ENCODE peak calls at places on chromosomes 13 and 19, in ten cellular contexts. N is spleen, Z is Peyer's patch, O is right lobe of liver, L is ovary, W is NB4, Q is HCT116, D is IMR-90, M is body of pancreas, R is adrenal gland. J is an unnamed sample.
A peak's percentile ranks its signal among the peaks of the same experiment; 100 is the strongest.

GRCh38 chr13:113967206-113967720 is 6.6 kb downstream of the C13orf46 start:
- DNase-seq in W (no peak), L (no peak), Z (no peak), O (peak; percentile 28), M (peak; percentile 14), D (no peak), Q (no peak), N (no peak), R (no peak), J (no peak)

GRCh38 chr13:79385694-79386093 is 20.4 kb downstream of the RBM26 start:
- DNase-seq in D (no peak), M (no peak), R (no peak), L (no peak), N (no peak), W (peak; percentile 83), Q (no peak), O (no peak), Z (no peak), J (no peak)

GRCh38 chr19:42246869-42247630 is 4.6 kb upstream of the GSK3A start:
- DNase-seq in N (no peak), D (peak; percentile 10), M (no peak), W (no peak), R (peak; percentile 75), O (no peak), Z (no peak), L (peak; percentile 49), Q (no peak), J (no peak)

GRCh38 chr13:46124531-46124966 is 19.7 kb upstream of the CPB2 start:
- DNase-seq in O (no peak), N (peak; percentile 84), Z (no peak), L (no peak), M (no peak), W (peak; percentile 85), R (peak; percentile 6), D (no peak), Q (no peak), J (no peak)

GRCh38 chr13:21846605-21847004 is 175.7 kb downstream of the FGF9 start:
- DNase-seq in L (no peak), Z (no peak), N (no peak), O (no peak), W (no peak), R (no peak), Q (no peak), M (no peak), D (no peak), J (no peak)

GRCh38 chr13:99984134-99984462 is 2.5 kb downstream of the ZIC2 start:
- DNase-seq in M (no peak), N (no peak), R (no peak), D (no peak), O (no peak), W (no peak), Q (no peak), Z (no peak), L (no peak), J (no peak)

GRCh38 chr19:16227837-16228636 is 30.3 kb downstream of the AP1M1 start:
- DNase-seq in R (no peak), W (no peak), Q (no peak), L (no peak), N (no peak), D (no peak), O (no peak), Z (no peak), M (no peak), J (no peak)

GRCh38 chr19:12868540-12869112 is 12.6 kb downstream of the DNASE2 start:
- DNase-seq in N (no peak), Q (no peak), D (no peak), O (no peak), M (no peak), W (no peak), Z (no peak), R (no peak), L (no peak), J (no peak)

DNA sequence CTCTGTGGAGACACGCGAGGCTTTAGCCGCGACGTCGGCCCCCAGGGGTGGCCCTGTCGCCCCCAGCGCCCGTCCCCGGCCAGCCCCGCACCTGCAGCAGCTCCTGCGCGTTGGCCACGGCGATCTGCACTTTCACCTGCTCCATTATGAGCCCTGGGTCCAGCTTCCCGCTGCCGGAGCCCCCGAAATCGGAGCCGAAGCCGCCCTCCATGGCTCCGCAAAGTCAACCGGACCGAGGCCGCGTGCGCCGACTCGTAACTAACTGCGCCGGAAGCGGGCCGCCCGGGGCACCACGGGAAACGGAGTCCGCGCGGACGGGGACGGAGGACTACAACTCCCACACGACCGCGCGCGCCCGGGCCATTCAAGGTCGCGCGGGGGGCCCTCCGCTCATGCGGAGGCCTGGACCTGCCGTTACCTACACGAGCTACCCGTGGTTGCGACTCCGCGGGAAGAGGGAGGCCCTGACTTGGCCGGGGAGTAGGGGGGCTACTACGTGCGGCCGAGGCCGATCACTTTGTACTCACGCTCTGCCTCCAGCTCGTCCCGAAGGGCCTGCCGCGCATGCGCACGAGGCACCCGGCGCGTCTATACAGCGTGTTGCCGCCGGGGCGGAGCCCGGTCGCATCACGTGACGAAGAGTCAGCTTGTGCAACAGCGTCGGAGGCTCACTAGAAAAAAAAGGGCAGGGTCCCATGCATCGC is at the start of gene TIMM13:
- DNase-seq in Z (peak; percentile 98), Q (peak; percentile 88), R (peak; percentile 99), O (peak; percentile 98), W (peak; percentile 91), L (peak; percentile 98), D (peak; percentile 95), M (peak; percentile 98), N (peak; percentile 98), J (peak; percentile 100)
- TF ChIP-seq POLR2A in Z (peak; percentile 67), Q (no peak), R (peak; percentile 76), O (peak; percentile 56), W (peak; percentile 35), L (peak; percentile 21), D (peak; percentile 64), M (no peak), N (peak; percentile 32), J (peak; percentile 47)

GRCh38 chr13:44407379-44407778 is 33.8 kb downstream of the SERP2 start:
- DNase-seq in W (no peak), D (no peak), O (no peak), Q (no peak), L (no peak), M (no peak), N (no peak), Z (no peak), R (no peak), J (no peak)

GRCh38 chr13:44402902-44403719 is 29.5 kb downstream of the SERP2 start:
- DNase-seq in Q (no peak), D (no peak), R (no peak), Z (no peak), L (no peak), N (peak; percentile 23), M (peak; percentile 62), W (no peak), O (no peak), J (no peak)

GRCh38 chr13:44406617-44407016 is 33.0 kb downstream of the SERP2 start:
- DNase-seq in R (no peak), Q (no peak), N (no peak), Z (no peak), W (no peak), M (no peak), L (no peak), O (no peak), D (no peak), J (no peak)

GRCh38 chr13:44403720-44404063 is 30.1 kb downstream of the SERP2 start:
- DNase-seq in Z (no peak), O (peak; percentile 73), M (no peak), Q (no peak), D (no peak), N (no peak), L (no peak), W (no peak), R (no peak), J (no peak)

GRCh38 chr13:44404261-44405139 is 30.9 kb downstream of the SERP2 start:
- DNase-seq in Q (no peak), L (no peak), O (peak; percentile 87), M (no peak), W (no peak), Z (no peak), N (no peak), D (no peak), R (no peak), J (no peak)
- TF ChIP-seq POLR2A in Q (no peak), L (no peak), O (peak; percentile 79), M (no peak), W (no peak), Z (no peak), N (no peak), D (no peak), R (no peak), J (no peak)

GRCh38 chr19:54136086-54136863 is 1.3 kb upstream of the CNOT3 start:
- DNase-seq in L (no peak), N (no peak), M (no peak), R (peak; percentile 32), Q (no peak), W (no peak), O (no peak), D (peak; percentile 16), Z (no peak), J (peak; percentile 63)

GRCh38 chr19:54136864-54137113 is 773 bp upstream of the CNOT3 start:
- DNase-seq in N (no peak), D (no peak), Q (no peak), Z (no peak), R (no peak), W (no peak), M (no peak), L (no peak), O (no peak), J (no peak)

GRCh38 chr19:54133957-54134590 is 3.5 kb upstream of the CNOT3 start:
- DNase-seq in Z (no peak), R (peak; percentile 66), L (no peak), W (no peak), D (no peak), O (no peak), N (no peak), Q (no peak), M (no peak), J (no peak)

GRCh38 chr19:54129617-54129996 is 8.0 kb upstream of the CNOT3 start:
- DNase-seq in M (no peak), R (no peak), N (no peak), O (no peak), Q (no peak), D (no peak), L (no peak), W (no peak), Z (no peak), J (no peak)

DNA sequence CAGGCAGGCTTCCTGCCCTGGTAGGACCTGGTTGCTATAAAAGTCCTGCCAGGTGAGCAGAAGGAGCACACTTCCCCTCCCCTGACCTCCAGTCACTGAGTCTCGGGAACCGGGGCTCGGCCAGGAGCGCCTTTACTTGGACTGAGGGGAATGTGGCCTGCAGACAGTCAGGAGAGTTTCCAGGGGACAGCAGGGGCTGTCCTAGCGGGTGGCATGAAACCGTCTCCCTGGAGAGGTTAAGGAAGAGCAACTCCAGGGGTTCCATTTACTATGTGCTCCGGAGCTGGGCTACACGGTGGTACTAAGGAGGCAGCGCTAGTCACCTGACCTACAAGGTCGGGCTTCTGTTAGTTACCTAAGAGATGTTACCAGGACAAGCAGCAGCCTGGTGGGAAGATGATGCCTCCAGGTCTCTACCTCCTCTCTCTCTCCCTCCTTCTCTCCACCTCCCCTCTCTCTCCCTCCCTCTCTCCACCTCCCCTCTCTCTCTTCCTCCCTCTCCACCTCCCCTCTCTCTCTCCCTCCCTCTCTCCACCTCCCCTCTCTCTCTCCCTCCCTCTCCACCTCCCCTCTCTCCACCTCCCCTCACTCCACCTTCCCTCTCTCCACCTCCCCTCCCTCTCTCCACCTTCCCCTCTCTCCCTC is 4.1 kb upstream of the CNOT3 start:
- DNase-seq in N (no peak), W (no peak), M (no peak), Q (peak; percentile 32), L (no peak), O (peak; percentile 45), D (no peak), Z (no peak), R (peak; percentile 73), J (peak; percentile 56)
- TF ChIP-seq POLR2A in N (no peak), W (no peak), M (no peak), Q (no peak), L (no peak), O (no peak), D (no peak), Z (no peak), R (no peak), J (no peak)

GRCh38 chr13:49495783-49496762 is at the start of gene PHF11:
- DNase-seq in W (peak; percentile 89), Z (peak; percentile 89), O (peak; percentile 91), R (peak; percentile 90), N (peak; percentile 97), M (peak; percentile 90), Q (no peak), L (peak; percentile 77), D (peak; percentile 76), J (peak; percentile 54)
- TF ChIP-seq POLR2A in W (peak; percentile 45), Z (peak; percentile 50), O (peak; percentile 68), R (peak; percentile 85), N (peak; percentile 53), M (peak; percentile 37), Q (no peak), L (no peak), D (peak; percentile 48), J (peak; percentile 55)